ENCODE peak calls at places on chromosomes 5 and 9, in nine cellular contexts. H is NCI-H345; T is heart left ventricle; A is HFFc6; E is amniotic epithelial cell; Y is activated CD8-positive, alpha-beta T cell treated with anti-CD3 and anti-CD28 coated beads, Interleukin-2, amount 10 ng/mL, durations not matched to agents 7 days and 5 days; N is body of pancreas; R is activated CD8-positive, alpha-beta memory T cell treated with anti-CD3 and anti-CD28 coated beads for 48 hours; Z is NCI-H1048. P is an unnamed sample.

GRCh38 chr9:136216541-136217240 is 11.8 kb upstream of the LHX3 start:
- DNase-seq in A (no peak), T (no peak), Z (no peak), N (no peak), E (no peak), Y (no peak), R (no peak), H (no peak), P (no peak)

GRCh38 chr9:89482056-89482784 is 15.7 kb downstream of the SEMA4D start:
- DNase-seq in Y (no peak), E (no peak), R (no peak), Z (no peak), A (no peak), T (no peak), H (no peak), N (no peak), P (no peak)

GRCh38 chr9:109192732-109193361 is 25.8 kb upstream of the FRRS1L start:
- DNase-seq in Z (no peak), A (no peak), N (peak), T (no peak), E (peak), R (no peak), H (peak), Y (no peak), P (no peak)

GRCh38 chr5:173583384-173583783 is 33.1 kb downstream of the BOD1 start:
- DNase-seq in Y (no peak), T (no peak), A (no peak), Z (no peak), E (no peak), N (no peak), R (no peak), H (no peak), P (no peak)

GRCh38 chr9:120265791-120266190 is 314.2 kb downstream of the CDK5RAP2 start:
- DNase-seq in E (no peak), R (no peak), H (peak), A (no peak), Y (no peak), N (no peak), T (no peak), Z (no peak), P (no peak)

GRCh38 chr9:133394687-133395271 is 18.6 kb downstream of the STKLD1 start:
- DNase-seq in E (no peak), R (no peak), A (no peak), Z (no peak), N (no peak), Y (no peak), T (no peak), H (no peak), P (no peak)

GRCh38 chr5:173547579-173547978 is 68.9 kb downstream of the BOD1 start:
- DNase-seq in E (peak), A (no peak), H (no peak), N (no peak), Y (no peak), Z (no peak), T (no peak), R (no peak), P (no peak)

GRCh38 chr5:163916376-163916775 is 411.0 kb downstream of the MAT2B start:
- DNase-seq in Y (no peak), H (no peak), R (no peak), T (no peak), A (no peak), E (peak), Z (no peak), N (peak), P (no peak)

GRCh38 chr5:167307042-167307441 is 984.4 kb upstream of the WWC1 start:
- DNase-seq in H (no peak), R (no peak), Y (no peak), A (no peak), Z (no peak), N (no peak), T (no peak), E (no peak), P (no peak)

GRCh38 chr5:162160401-162160800 is 92.8 kb downstream of the GABRG2 start:
- DNase-seq in A (no peak), Z (no peak), R (no peak), E (no peak), Y (no peak), T (no peak), N (no peak), H (no peak), P (no peak)

GRCh38 chr5:53419247-53419646 is 61.2 kb upstream of the FST start:
- DNase-seq in T (no peak), Y (no peak), E (peak), R (no peak), N (no peak), Z (no peak), A (peak), H (no peak), P (no peak)

GRCh38 chr5:78005021-78005785 is 229.1 kb upstream of the TBCA start:
- DNase-seq in R (no peak), Z (peak), N (no peak), H (peak), A (no peak), Y (no peak), T (no peak), E (peak), P (no peak)

GRCh38 chr9:95580812-95581761 is 64.3 kb upstream of the PTCH1 start:
- DNase-seq in E (no peak), N (no peak), A (no peak), T (no peak), H (no peak), R (no peak), Z (no peak), Y (no peak), P (no peak)

GRCh38 chr5:75640826-75641225 is 29.6 kb downstream of the ANKDD1B start:
- DNase-seq in R (no peak), T (no peak), H (no peak), Z (no peak), N (no peak), Y (no peak), A (no peak), E (no peak), P (no peak)

GRCh38 chr5:7852988-7853387 is 2.1 kb upstream of the CFAP90 start:
- DNase-seq in Y (no peak), A (no peak), R (no peak), H (no peak), T (no peak), N (no peak), Z (no peak), E (no peak), P (no peak)

GRCh38 chr9:111928342-111928720 is 31.7 kb downstream of the UGCG start:
- DNase-seq in E (peak), R (no peak), T (no peak), Z (no peak), H (no peak), Y (no peak), N (no peak), A (peak), P (no peak)

GRCh38 chr5:172412724-172413260 is 41.5 kb downstream of the SH3PXD2B start:
- DNase-seq in A (peak), T (peak), N (peak), R (peak), H (no peak), E (peak), Z (no peak), Y (no peak), P (peak)

GRCh38 chr9:129182122-129182521 is 4.1 kb upstream of the IER5L start:
- DNase-seq in Z (no peak), E (no peak), Y (no peak), T (no peak), R (no peak), H (no peak), A (no peak), N (peak), P (no peak)

GRCh38 chr5:52996966-52997365 is 7.8 kb downstream of the ITGA2 start:
- DNase-seq in Z (no peak), A (no peak), T (no peak), R (no peak), N (no peak), Y (no peak), H (no peak), E (no peak), P (no peak)

GRCh38 chr5:305459-305858 is 16.1 kb upstream of the AHRR start:
- DNase-seq in E (no peak), T (no peak), H (no peak), Z (no peak), N (no peak), Y (no peak), A (no peak), R (no peak), P (no peak)

GRCh38 chr5:74262810-74263209 is 377.7 kb downstream of the ENC1 start:
- DNase-seq in R (no peak), T (no peak), Z (no peak), H (no peak), N (no peak), A (no peak), E (no peak), Y (no peak), P (no peak)

P was measured in breast epithelium.